ENCODE peak calls at places on chromosomes 7 and 10, in five cellular contexts. D is brain microvascular endothelial cell, M is RWPE2, I is sigmoid colon, Z is colonic mucosa. H is an unnamed sample.

GRCh38 chr10:95430231-95430951 is 130.8 kb downstream of the SORBS1 start:
- DNase-seq in D (peak), M (no peak), I (peak), Z (peak), H (no peak)

GRCh38 chr10:20634841-20635240 is 262.3 kb downstream of the NEBL start:
- DNase-seq in D (no peak), M (no peak), I (no peak), Z (no peak), H (no peak)

GRCh38 chr10:125083576-125083920 is 76.8 kb downstream of the CTBP2 start:
- DNase-seq in D (peak), M (no peak), I (peak), Z (no peak), H (no peak)

GRCh38 chr10:35467186-35467585 is 130.9 kb downstream of the CCNY start:
- DNase-seq in D (no peak), M (no peak), I (no peak), Z (no peak), H (no peak)

GRCh38 chr10:132096223-132096622 is 30.5 kb downstream of the JAKMIP3 start:
- DNase-seq in D (peak), M (no peak), I (no peak), Z (no peak), H (no peak)

GRCh38 chr7:27205325-27206280 is 5.7 kb upstream of the HOXA13 start:
- DNase-seq in D (no peak), M (no peak), I (no peak), Z (peak), H (no peak)

GRCh38 chr7:127550247-127550646 is 35.1 kb downstream of the GCC1 start:
- DNase-seq in D (no peak), M (no peak), I (no peak), Z (no peak), H (no peak)

GRCh38 chr10:52644678-52645434 is 127.7 kb downstream of the MBL2 start:
- DNase-seq in D (peak), M (no peak), I (no peak), Z (peak), H (no peak)

GRCh38 chr7:192701-193536 is 548 bp downstream of the FAM20C start:
- DNase-seq in D (no peak), M (no peak), I (no peak), Z (peak), H (no peak)

GRCh38 chr7:131554880-131555516 is 1.4 kb downstream of the PODXL start:
- DNase-seq in D (no peak), M (no peak), I (no peak), Z (no peak), H (no peak)

GRCh38 chr10:72067463-72068125 is 20.8 kb downstream of the SPOCK2 start:
- DNase-seq in D (no peak), M (no peak), I (no peak), Z (no peak), H (no peak)

GRCh38 chr10:72072046-72072445 is 16.3 kb downstream of the SPOCK2 start:
- DNase-seq in D (no peak), M (no peak), I (no peak), Z (no peak), H (no peak)

GRCh38 chr10:72068901-72069446 is 19.4 kb downstream of the SPOCK2 start:
- DNase-seq in D (no peak), M (no peak), I (no peak), Z (no peak), H (no peak)

GRCh38 chr10:72068126-72068765 is 20.1 kb downstream of the SPOCK2 start:
- DNase-seq in D (no peak), M (no peak), I (no peak), Z (no peak), H (no peak)

GRCh38 chr10:72069751-72070501 is 18.4 kb downstream of the SPOCK2 start:
- DNase-seq in D (no peak), M (no peak), I (no peak), Z (no peak), H (no peak)
- TF ChIP-seq CTCF in D (peak), M (no peak), I (no peak), Z (no peak), H (peak)

GRCh38 chr7:106086062-106086461 is 26.1 kb downstream of the SYPL1 start:
- DNase-seq in D (no peak), M (no peak), I (no peak), Z (no peak), H (no peak)

GRCh38 chr7:106083717-106084116 is 28.4 kb downstream of the SYPL1 start:
- DNase-seq in D (no peak), M (no peak), I (no peak), Z (no peak), H (no peak)

GRCh38 chr7:106080307-106080987 is 31.7 kb downstream of the SYPL1 start:
- DNase-seq in D (no peak), M (no peak), I (no peak), Z (no peak), H (no peak)

GRCh38 chr7:106085015-106085414 is 27.1 kb downstream of the SYPL1 start:
- DNase-seq in D (no peak), M (no peak), I (no peak), Z (no peak), H (no peak)

GRCh38 chr7:106082087-106082854 is 29.8 kb downstream of the SYPL1 start:
- DNase-seq in D (no peak), M (no peak), I (no peak), Z (no peak), H (no peak)
- H3K4me3 ChIP-seq in D (no peak), M (no peak), I (no peak), Z (no peak), H (no peak)

GRCh38 chr7:12239821-12240220 is 28.7 kb downstream of the TMEM106B start:
- DNase-seq in D (no peak), M (no peak), I (no peak), Z (no peak), H (no peak)

GRCh38 chr7:12249706-12250105 is 38.6 kb downstream of the TMEM106B start:
- DNase-seq in D (no peak), M (no peak), I (no peak), Z (no peak), H (no peak)

GRCh38 chr7:12244694-12245093 is 33.6 kb downstream of the TMEM106B start:
- DNase-seq in D (no peak), M (no peak), I (no peak), Z (no peak), H (no peak)

GRCh38 chr7:12244129-12244528 is 33.0 kb downstream of the TMEM106B start:
- DNase-seq in D (peak), M (no peak), I (no peak), Z (peak), H (no peak)
- TF ChIP-seq CTCF in D (peak), M (peak), I (no peak), Z (peak), H (peak)

GRCh38 chr10:121332353-121332752 is 265.9 kb downstream of the FGFR2 start:
- DNase-seq in D (no peak), M (no peak), I (no peak), Z (no peak), H (no peak)
- H3K4me3 ChIP-seq in D (no peak), M (no peak), I (no peak), Z (no peak), H (no peak)

GRCh38 chr10:98331888-98332287 is 63.9 kb upstream of the LOXL4 start:
- DNase-seq in D (no peak), M (no peak), I (no peak), Z (no peak), H (no peak)
- TF ChIP-seq CTCF in D (peak), M (peak), I (no peak), Z (no peak), H (peak)

GRCh38 chr10:88389456-88389855 is 193.7 kb downstream of the RNLS start:
- DNase-seq in D (peak), M (no peak), I (no peak), Z (peak), H (no peak)

GRCh38 chr10:88382699-88383098 is 200.4 kb downstream of the RNLS start:
- DNase-seq in D (no peak), M (no peak), I (no peak), Z (no peak), H (no peak)

GRCh38 chr10:88386878-88387773 is 196.0 kb downstream of the RNLS start:
- DNase-seq in D (peak), M (no peak), I (peak), Z (peak), H (no peak)

GRCh38 chr10:88386204-88386877 is 196.8 kb downstream of the RNLS start:
- DNase-seq in D (peak), M (no peak), I (no peak), Z (peak), H (no peak)

GRCh38 chr10:88385601-88386203 is 197.4 kb downstream of the RNLS start:
- DNase-seq in D (no peak), M (peak), I (peak), Z (peak), H (no peak)
- H3K4me3 ChIP-seq in D (no peak), M (no peak), I (no peak), Z (no peak), H (no peak)